ENCODE peak calls at places on chromosomes 3 and 15, in ten cellular contexts. X is H4, Q is GM12891, Y is activated T-helper 1 cell treated with Interleukin-2 at 50 U/mL for 16 hours, G is fibroblast of the aortic adventitia, V is left colon, L is tibial artery, Z is EL, E is left lobe of liver, D is ureter. J is an unnamed sample.
A peak's percentile ranks its signal among the peaks of the same experiment; 100 is the strongest.

GRCh38 chr15:63191895-63192603 is 2.6 kb downstream of the RAB8B start:
- DNase-seq in X (no peak), Q (no peak), Y (peak; percentile 15), G (no peak), V (no peak), L (no peak), Z (no peak), E (no peak), D (no peak), J (peak; percentile 23)

GRCh38 chr3:74651239-74651638 is 36.8 kb upstream of the CNTN3 start:
- DNase-seq in X (no peak), Q (no peak), Y (no peak), G (peak; percentile 18), V (no peak), L (no peak), Z (peak; percentile 32), E (no peak), D (no peak), J (peak; percentile 3)

GRCh38 chr3:57179580-57180410 is 14.6 kb upstream of the IL17RD start:
- DNase-seq in X (no peak), Q (no peak), Y (no peak), G (peak; percentile 42), V (no peak), L (no peak), Z (peak; percentile 16), E (no peak), D (no peak), J (no peak)

GRCh38 chr15:63350178-63350621 is 31.4 kb downstream of the CA12 start:
- DNase-seq in X (peak; percentile 61), Q (no peak), Y (no peak), G (peak; percentile 85), V (no peak), L (peak; percentile 83), Z (no peak), E (no peak), D (peak; percentile 63), J (no peak)

GRCh38 chr3:165837058-165837525 is at the start of gene BCHE:
- DNase-seq in X (peak; percentile 80), Q (no peak), Y (no peak), G (peak; percentile 72), V (peak; percentile 4), L (no peak), Z (no peak), E (peak; percentile 54), D (no peak), J (peak; percentile 36)

GRCh38 chr3:181718416-181718815 is 6.7 kb downstream of the SOX2 start:
- DNase-seq in X (no peak), Q (no peak), Y (no peak), G (no peak), V (no peak), L (no peak), Z (no peak), E (no peak), D (no peak), J (no peak)

GRCh38 chr15:25728816-25729215 is 134.3 kb downstream of the ATP10A start:
- DNase-seq in X (no peak), Q (no peak), Y (no peak), G (no peak), V (no peak), L (peak; percentile 52), Z (no peak), E (no peak), D (peak; percentile 17), J (no peak)

GRCh38 chr3:34882764-34883163 is 756.6 kb upstream of the ARPP21 start:
- DNase-seq in X (no peak), Q (no peak), Y (no peak), G (no peak), V (no peak), L (no peak), Z (no peak), E (no peak), D (no peak), J (no peak)

GRCh38 chr15:62706361-62706760 is 336.2 kb upstream of the TPM1 start:
- DNase-seq in X (no peak), Q (no peak), Y (no peak), G (peak; percentile 47), V (no peak), L (no peak), Z (no peak), E (no peak), D (no peak), J (no peak)

GRCh38 chr15:31606942-31607497 is 280.4 kb downstream of the KLF13 start:
- DNase-seq in X (no peak), Q (no peak), Y (no peak), G (peak; percentile 30), V (no peak), L (no peak), Z (peak; percentile 6), E (no peak), D (no peak), J (no peak)

GRCh38 chr3:197003461-197004385 is 25.9 kb downstream of the MELTF start:
- DNase-seq in X (no peak), Q (no peak), Y (no peak), G (peak; percentile 13), V (peak; percentile 65), L (peak; percentile 65), Z (peak; percentile 37), E (no peak), D (no peak), J (peak; percentile 37)

GRCh38 chr3:191094057-191094456 is 105.0 kb upstream of the OSTN start:
- DNase-seq in X (no peak), Q (no peak), Y (no peak), G (peak; percentile 83), V (no peak), L (no peak), Z (peak; percentile 77), E (no peak), D (no peak), J (no peak)

GRCh38 chr3:14423963-14424362 is 21.6 kb downstream of the SLC6A6 start:
- DNase-seq in X (no peak), Q (no peak), Y (no peak), G (no peak), V (no peak), L (no peak), Z (no peak), E (no peak), D (no peak), J (no peak)

GRCh38 chr3:34212671-34213070 is 414.2 kb downstream of the PDCD6IP start:
- DNase-seq in X (no peak), Q (no peak), Y (no peak), G (peak; percentile 41), V (no peak), L (peak; percentile 81), Z (no peak), E (no peak), D (no peak), J (no peak)

GRCh38 chr3:156677120-156677479 is 2.7 kb downstream of the TIPARP start:
- DNase-seq in X (no peak), Q (no peak), Y (no peak), G (no peak), V (no peak), L (no peak), Z (no peak), E (no peak), D (no peak), J (peak; percentile 20)

GRCh38 chr3:124599779-124600693 is 130.2 kb upstream of the UMPS start:
- DNase-seq in X (no peak), Q (no peak), Y (no peak), G (no peak), V (no peak), L (no peak), Z (peak; percentile 28), E (no peak), D (no peak), J (peak; percentile 68)

GRCh38 chr3:144112437-144112836 is 140.8 kb downstream of the DIPK2A start:
- DNase-seq in X (no peak), Q (no peak), Y (no peak), G (no peak), V (no peak), L (no peak), Z (no peak), E (no peak), D (no peak), J (no peak)

GRCh38 chr3:59407425-59407824 is 357.6 kb upstream of the CFAP20DC start:
- DNase-seq in X (no peak), Q (no peak), Y (no peak), G (no peak), V (no peak), L (no peak), Z (no peak), E (no peak), D (no peak), J (no peak)

GRCh38 chr3:114809668-114810413 is 337.2 kb downstream of the ZBTB20 start:
- DNase-seq in X (peak; percentile 47), Q (peak; percentile 19), Y (no peak), G (no peak), V (no peak), L (no peak), Z (peak; percentile 6), E (peak; percentile 72), D (no peak), J (peak; percentile 59)

GRCh38 chr3:119911748-119912147 is 129.8 kb downstream of the NR1I2 start:
- DNase-seq in X (no peak), Q (no peak), Y (no peak), G (no peak), V (no peak), L (no peak), Z (no peak), E (no peak), D (no peak), J (no peak)

GRCh38 chr15:80404057-80404718 is at the start of gene ARNT2:
- DNase-seq in X (no peak), Q (peak; percentile 25), Y (no peak), G (no peak), V (peak; percentile 28), L (peak; percentile 69), Z (peak; percentile 22), E (no peak), D (peak; percentile 47), J (peak; percentile 61)

J was measured in Daoy.